ENCODE peak calls at places on chromosomes 16 and 17, in eight cellular contexts. H is esophagus muscularis mucosa, I is esophagus squamous epithelium, Z is A549, G is right lobe of liver, L is spleen, U is HCT116, B is thyroid gland. W is an unnamed sample.

GRCh38 chr17:2406903-2407790 is 6.3 kb upstream of the MNT start:
- DNase-seq in G (peak; percentile 45), L (no peak), I (no peak), H (no peak), Z (peak; percentile 89), B (no peak), U (peak; percentile 90), W (peak; percentile 66)

GRCh38 chr17:13671341-13671740 is 69.6 kb upstream of the HS3ST3A1 start:
- DNase-seq in B (no peak), Z (no peak), H (no peak), L (no peak), U (no peak), I (no peak), G (no peak), W (no peak)

GRCh38 chr16:50313596-50314483 is 47.5 kb downstream of the ADCY7 start:
- DNase-seq in G (peak; percentile 54), H (peak; percentile 92), I (no peak), Z (no peak), U (no peak), B (peak; percentile 31), L (peak; percentile 84), W (peak; percentile 8)

GRCh38 chr17:82494236-82495055 is 25.1 kb upstream of the FOXK2 start:
- DNase-seq in L (peak; percentile 96), B (peak; percentile 89), U (peak; percentile 97), I (peak; percentile 48), Z (peak; percentile 98), G (peak; percentile 94), H (peak; percentile 98), W (peak; percentile 95)

GRCh38 chr16:84810518-84811273 is 9.1 kb upstream of the CRISPLD2 start:
- DNase-seq in U (no peak), G (no peak), B (no peak), H (no peak), Z (no peak), L (no peak), I (no peak), W (no peak)

GRCh38 chr17:48630925-48631692 is 5.0 kb upstream of the HOXB9 start:
- DNase-seq in L (no peak), U (no peak), B (no peak), I (no peak), G (no peak), Z (no peak), H (no peak), W (no peak)

GRCh38 chr17:50149425-50150353 is 788 bp downstream of the PPP1R9B start:
- DNase-seq in I (no peak), G (peak; percentile 71), B (peak; percentile 63), H (no peak), U (no peak), Z (peak; percentile 76), L (peak; percentile 95), W (peak; percentile 74)

GRCh38 chr17:42221886-42222745 is 27.8 kb upstream of the GHDC start:
- DNase-seq in I (peak; percentile 17), U (peak; percentile 7), H (no peak), B (no peak), L (no peak), Z (peak; percentile 74), G (no peak), W (peak; percentile 30)

GRCh38 chr16:11668590-11669379 is 530 bp downstream of the SNN start:
- DNase-seq in I (no peak), G (peak; percentile 57), L (peak; percentile 91), Z (no peak), U (no peak), H (no peak), B (peak; percentile 27), W (no peak)

GRCh38 chr17:17778308-17779014 is 58.3 kb downstream of the SREBF1 start:
- DNase-seq in G (no peak), L (no peak), U (no peak), Z (no peak), B (no peak), H (no peak), I (no peak), W (peak; percentile 55)

GRCh38 chr17:75090871-75091854 is 3.4 kb downstream of the SLC16A5 start:
- DNase-seq in U (no peak), Z (peak; percentile 59), B (peak; percentile 26), H (no peak), G (peak; percentile 83), I (no peak), L (peak; percentile 78), W (no peak)

GRCh38 chr16:54431041-54431996 is 144.7 kb upstream of the IRX3 start:
- DNase-seq in H (no peak), U (no peak), L (no peak), Z (no peak), G (no peak), I (no peak), B (no peak), W (no peak)

GRCh38 chr17:34542700-34543336 is 36.6 kb upstream of the TMEM132E start:
- DNase-seq in Z (peak; percentile 30), I (no peak), G (no peak), L (no peak), B (peak; percentile 26), U (no peak), H (no peak), W (peak; percentile 41)

GRCh38 chr16:14353340-14353739 is 276.7 kb downstream of the PARN start:
- DNase-seq in L (no peak), B (no peak), H (no peak), U (no peak), G (no peak), I (no peak), Z (no peak), W (no peak)

GRCh38 chr17:27657620-27658019 is 26.6 kb downstream of the LGALS9 start:
- DNase-seq in B (no peak), G (no peak), I (no peak), Z (peak; percentile 31), L (peak; percentile 41), U (no peak), H (no peak), W (no peak)

GRCh38 chr17:55833311-55833710 is 82.5 kb downstream of the PCTP start:
- DNase-seq in H (no peak), B (no peak), Z (no peak), I (no peak), L (no peak), U (no peak), G (no peak), W (no peak)

GRCh38 chr17:63495471-63495870 is 18.6 kb downstream of the ACE start:
- DNase-seq in U (no peak), L (no peak), G (no peak), I (no peak), B (no peak), Z (no peak), H (no peak), W (no peak)

GRCh38 chr17:63496663-63497400 is 20.0 kb downstream of the ACE start:
- DNase-seq in H (no peak), I (no peak), Z (no peak), L (no peak), G (no peak), B (no peak), U (no peak), W (no peak)

GRCh38 chr17:63496177-63496576 is 19.3 kb downstream of the ACE start:
- DNase-seq in I (no peak), L (no peak), B (no peak), U (no peak), Z (no peak), H (no peak), G (no peak), W (no peak)

GRCh38 chr17:63498621-63499195 is 21.8 kb downstream of the ACE start:
- DNase-seq in I (no peak), H (no peak), L (no peak), U (no peak), G (no peak), Z (no peak), B (no peak), W (no peak)

DNA sequence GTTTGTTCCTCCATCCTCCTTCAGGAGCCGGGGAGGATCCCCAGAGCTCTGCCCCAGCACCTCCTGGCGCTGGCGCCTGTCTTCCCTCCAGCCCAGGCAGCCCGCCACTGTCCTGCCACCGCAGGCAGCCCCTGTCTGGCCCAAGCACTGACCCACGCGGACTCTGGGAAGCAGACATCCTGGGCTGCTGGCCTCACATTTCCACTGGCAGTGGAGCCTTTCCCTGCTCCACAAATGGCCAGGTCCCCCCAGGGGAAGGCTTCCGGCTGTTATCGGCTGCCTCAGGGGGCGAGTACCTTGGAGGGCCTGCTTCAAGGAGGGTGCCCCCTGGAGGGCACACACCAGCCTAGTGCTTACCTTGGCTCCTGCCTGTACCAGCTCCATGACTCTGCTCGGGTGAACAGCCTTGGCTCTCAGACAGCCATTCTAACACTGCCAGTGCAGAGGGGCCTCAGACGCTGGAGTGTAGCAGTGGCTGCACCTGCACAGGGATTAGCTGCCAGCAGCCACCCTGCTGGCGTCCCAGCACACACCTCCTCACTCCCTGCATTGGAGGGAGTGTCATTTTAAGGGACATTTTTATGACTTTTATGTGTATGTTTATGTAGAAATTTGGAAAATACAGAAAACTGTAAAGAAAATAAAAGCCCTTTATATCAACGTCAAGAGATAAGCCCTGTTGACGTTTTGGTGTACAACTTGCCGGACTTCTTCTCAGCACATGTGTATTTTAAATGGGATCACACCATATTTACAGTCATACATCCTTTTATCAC is 21.0 kb downstream of the ACE start:
- DNase-seq in B (peak; percentile 23), Z (peak; percentile 45), H (no peak), U (peak; percentile 24), G (no peak), L (no peak), I (no peak), W (no peak)
- TF ChIP-seq CTCF in B (no peak), Z (peak; percentile 16), H (no peak), U (no peak), G (no peak), L (no peak), I (no peak), W (no peak)

GRCh38 chr17:15508466-15508865 is 41.0 kb upstream of the CDRT4 start:
- DNase-seq in L (no peak), H (no peak), Z (no peak), U (no peak), G (no peak), B (no peak), I (no peak), W (no peak)
- H3K27ac ChIP-seq in L (no peak overlapping the region), H (no peak overlapping the region), Z (no peak overlapping the region), U (no peak overlapping the region), G (no peak overlapping the region), B (no peak overlapping the region), I (no peak overlapping the region), W (no peak overlapping the region)

GRCh38 chr16:25106567-25107465 is 4.7 kb upstream of the LCMT1 start:
- DNase-seq in B (peak; percentile 97), U (peak; percentile 79), H (peak; percentile 99), Z (peak; percentile 90), G (peak; percentile 99), L (peak; percentile 98), I (peak; percentile 47), W (peak; percentile 96)
- TF ChIP-seq POLR2A in B (peak; percentile 80), U (peak; percentile 74), H (peak; percentile 34), Z (peak; percentile 90), G (peak; percentile 82), L (no peak), I (peak; percentile 64), W (peak; percentile 94)

DNA sequence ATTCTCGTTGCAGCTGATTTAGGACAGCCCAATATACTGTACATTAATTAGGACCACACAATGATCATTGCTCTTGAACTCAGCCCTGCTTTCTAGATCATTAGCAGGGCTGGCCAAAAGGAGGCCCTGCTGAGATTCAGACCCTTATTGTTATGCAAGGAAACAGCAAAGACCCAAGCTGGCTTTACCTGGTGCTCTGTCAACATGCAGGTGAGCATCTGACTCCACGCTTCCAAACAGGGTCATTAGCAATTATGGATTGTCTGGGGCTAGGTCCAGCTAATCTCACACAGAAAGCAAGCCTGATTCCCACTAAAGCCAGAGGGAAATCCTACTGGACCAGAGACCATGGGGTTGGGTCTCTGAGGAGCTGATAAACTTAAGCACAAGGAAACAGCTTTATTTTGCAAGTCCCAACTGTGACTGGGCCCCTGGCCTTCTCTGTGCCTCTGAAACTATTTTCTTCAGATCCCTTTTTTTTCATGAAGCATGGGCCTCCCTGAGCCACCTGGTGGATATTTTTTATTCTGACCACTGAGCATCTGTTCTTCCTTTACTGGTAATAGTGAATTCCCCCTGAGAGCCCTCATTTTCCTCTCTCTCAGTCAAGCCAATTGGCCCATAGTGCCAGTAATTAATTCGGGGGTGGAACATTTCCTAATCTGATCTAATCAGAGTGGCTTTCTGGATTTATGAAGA is 236.1 kb downstream of the GRIN2A start:
- DNase-seq in I (no peak), H (no peak), L (no peak), B (no peak), Z (no peak), U (no peak), G (no peak), W (no peak)
- TF ChIP-seq CTCF in I (no peak), H (no peak), L (no peak), B (no peak), Z (no peak), U (no peak), G (no peak), W (peak; percentile 5)

W was measured in body of pancreas.